ENCODE peak calls at places on chromosomes 16 and 17, in seven cellular contexts. S, C, E, Z, O, F and N are unnamed samples.

GRCh38 chr16:23147666-23148065 is 1.6 kb downstream of the USP31 start:
- DNase-seq in F (no peak), C (no peak), O (no peak), Z (no peak), E (no peak), S (no peak), N (no peak)

GRCh38 chr16:13307255-13307654 is 405.9 kb downstream of the SHISA9 start:
- DNase-seq in F (no peak), Z (no peak), E (no peak), S (no peak), O (no peak), C (no peak), N (no peak)

GRCh38 chr17:70646673-70647072 is 477.3 kb downstream of the KCNJ2 start:
- DNase-seq in O (no peak), Z (no peak), F (no peak), C (no peak), S (no peak), E (no peak), N (no peak)

GRCh38 chr17:8887834-8888703 is 20.6 kb upstream of the PIK3R6 start:
- DNase-seq in F (peak), S (no peak), O (no peak), E (no peak), C (peak), Z (peak), N (no peak)

GRCh38 chr17:10999484-10999883 is 161.6 kb upstream of the PIRT start:
- DNase-seq in O (no peak), C (no peak), E (no peak), F (no peak), Z (no peak), S (no peak), N (no peak)

GRCh38 chr16:50599494-50599893 is 51.3 kb downstream of the NKD1 start:
- DNase-seq in Z (no peak), O (no peak), S (no peak), F (no peak), C (no peak), E (no peak), N (no peak)

GRCh38 chr17:55420067-55420775 is 1.4 kb downstream of the MMD start:
- DNase-seq in C (no peak), E (peak), S (no peak), O (no peak), Z (no peak), F (no peak), N (peak)

GRCh38 chr17:63450551-63450950 is 4.4 kb upstream of the CYB561 start:
- DNase-seq in C (peak), Z (no peak), S (no peak), E (no peak), O (no peak), F (no peak), N (no peak)

GRCh38 chr17:36594626-36595401 is 3.1 kb downstream of the DHRS11 start:
- DNase-seq in O (no peak), F (no peak), E (no peak), Z (no peak), C (no peak), S (peak), N (no peak)